ENCODE peak calls at places on chromosomes 12 and 14, in six cellular contexts. K, W, I, H, Y and V are unnamed samples.
A peak's percentile ranks its signal among the peaks of the same experiment; 100 is the strongest.

GRCh38 chr14:86739761-86740160 is 1209.8 kb downstream of the FLRT2 start:
- DNase-seq in K (no peak), W (no peak), I (no peak), H (no peak), Y (no peak), V (no peak)

GRCh38 chr12:6697584-6698351 is 2.8 kb downstream of the PIANP start:
- DNase-seq in K (peak; percentile 42), W (peak; percentile 61), I (no peak), H (peak; percentile 70), Y (no peak), V (peak; percentile 41)

GRCh38 chr12:111953455-111953854 is 59.5 kb downstream of the TMEM116 start:
- DNase-seq in K (no peak), W (no peak), I (no peak), H (no peak), Y (no peak), V (no peak)

GRCh38 chr12:123102381-123102780 is 48.5 kb downstream of the PITPNM2 start:
- DNase-seq in K (no peak), W (no peak), I (no peak), H (no peak), Y (no peak), V (no peak)

GRCh38 chr12:88247241-88247643 is 105.1 kb downstream of the TMTC3 start:
- DNase-seq in K (peak; percentile 58), W (peak; percentile 74), I (no peak), H (no peak), Y (no peak), V (no peak)

GRCh38 chr12:55966408-55967281 is at the start of gene CDK2:
- DNase-seq in K (peak; percentile 45), W (peak; percentile 60), I (peak; percentile 83), H (peak; percentile 98), Y (peak; percentile 88), V (peak; percentile 91)

GRCh38 chr12:49334226-49334625 is 2.8 kb downstream of the C1QL4 start:
- DNase-seq in K (no peak), W (no peak), I (no peak), H (no peak), Y (no peak), V (no peak)

GRCh38 chr14:68784995-68785816 is 7.7 kb downstream of the ZFP36L1 start:
- DNase-seq in K (no peak), W (peak; percentile 88), I (no peak), H (no peak), Y (no peak), V (no peak)

GRCh38 chr12:64912501-64912900 is 88.1 kb downstream of the TBC1D30 start:
- DNase-seq in K (no peak), W (no peak), I (no peak), H (no peak), Y (no peak), V (no peak)

GRCh38 chr12:5343711-5344110 is 88.2 kb upstream of the NTF3 start:
- DNase-seq in K (no peak), W (no peak), I (no peak), H (no peak), Y (no peak), V (no peak)

GRCh38 chr14:94291159-94291905 is 1.7 kb downstream of the SERPINA10 start:
- DNase-seq in K (no peak), W (no peak), I (no peak), H (no peak), Y (no peak), V (no peak)

GRCh38 chr12:123388218-123388947 is 4.5 kb downstream of the KMT5A start:
- DNase-seq in K (no peak), W (peak; percentile 44), I (no peak), H (peak; percentile 89), Y (peak; percentile 29), V (peak; percentile 57)

GRCh38 chr12:91813701-91814100 is 331.9 kb downstream of the BTG1 start:
- DNase-seq in K (no peak), W (no peak), I (no peak), H (no peak), Y (no peak), V (no peak)

GRCh38 chr12:10783252-10783651 is 19.2 kb downstream of the TAS2R7 start:
- DNase-seq in K (no peak), W (no peak), I (no peak), H (no peak), Y (no peak), V (no peak)

GRCh38 chr12:123990512-123990911 is 17.5 kb downstream of the ZNF664 start:
- DNase-seq in K (peak; percentile 56), W (no peak), I (no peak), H (no peak), Y (no peak), V (no peak)

GRCh38 chr14:23113346-23114119 is 5.5 kb downstream of the CEBPE start:
- DNase-seq in K (no peak), W (no peak), I (no peak), H (no peak), Y (no peak), V (no peak)

GRCh38 chr14:31902915-31903646 is 174.0 kb upstream of the ARHGAP5 start:
- DNase-seq in K (no peak), W (no peak), I (no peak), H (no peak), Y (no peak), V (no peak)

GRCh38 chr14:74038015-74038859 is 19.1 kb downstream of the BBOF1 start:
- DNase-seq in K (peak; percentile 24), W (peak; percentile 66), I (no peak), H (no peak), Y (no peak), V (no peak)

GRCh38 chr12:116783503-116784237 is 45.6 kb downstream of the RNFT2 start:
- DNase-seq in K (no peak), W (no peak), I (no peak), H (no peak), Y (no peak), V (no peak)